ENCODE peak calls at places on chromosomes 5 and 9, in seven cellular contexts. M is brain microvascular endothelial cell, G is uterus, X is IMR-90, D is pancreas, W is heart left ventricle, O is left lung. N is an unnamed sample.
A peak's percentile ranks its signal among the peaks of the same experiment; 100 is the strongest.

GRCh38 chr9:97484134-97484533 is 17.3 kb upstream of the TMOD1 start:
- DNase-seq in X (no peak), D (no peak), W (no peak), O (no peak), G (no peak), M (no peak), N (no peak)

GRCh38 chr5:135966165-135966564 is 11.4 kb upstream of the LECT2 start:
- DNase-seq in M (no peak), X (no peak), W (no peak), G (no peak), O (no peak), D (no peak), N (no peak)

GRCh38 chr9:110189001-110189400 is 19.0 kb downstream of the C9orf152 start:
- DNase-seq in D (peak; percentile 66), O (peak; percentile 79), M (no peak), G (peak; percentile 69), W (no peak), X (peak; percentile 18), N (no peak)

GRCh38 chr5:1404062-1404461 is 41.2 kb downstream of the SLC6A3 start:
- DNase-seq in G (no peak), W (no peak), O (no peak), X (no peak), D (no peak), M (no peak), N (no peak)

GRCh38 chr5:178114325-178115135 is 1.2 kb downstream of the N4BP3 start:
- DNase-seq in X (no peak), O (no peak), M (no peak), G (no peak), D (peak; percentile 30), W (no peak), N (no peak)

GRCh38 chr5:23208959-23209431 is 298.4 kb upstream of the PRDM9 start:
- DNase-seq in G (no peak), W (no peak), X (peak; percentile 23), M (peak; percentile 8), D (no peak), O (no peak), N (no peak)

GRCh38 chr5:73565969-73566547 is 515 bp downstream of the UTP15 start:
- DNase-seq in G (no peak), D (no peak), O (no peak), W (no peak), M (no peak), X (no peak), N (no peak)

GRCh38 chr9:122816163-122816867 is 12.1 kb downstream of the PDCL start:
- DNase-seq in M (peak; percentile 59), O (peak; percentile 42), X (no peak), D (no peak), W (peak; percentile 62), G (peak; percentile 49), N (no peak)

GRCh38 chr5:91031396-91031741 is 351.7 kb downstream of the ARRDC3 start:
- DNase-seq in M (no peak), G (no peak), D (no peak), X (no peak), W (no peak), O (no peak), N (no peak)

GRCh38 chr5:146862641-146863040 is 15.9 kb downstream of the PPP2R2B start:
- DNase-seq in M (no peak), W (no peak), X (no peak), O (no peak), D (no peak), G (no peak), N (no peak)

GRCh38 chr5:54630738-54631369 is 113.3 kb downstream of the SNX18 start:
- DNase-seq in G (no peak), W (peak; percentile 20), O (no peak), M (no peak), D (no peak), X (peak; percentile 18), N (no peak)

GRCh38 chr9:36543916-36544315 is 28.8 kb upstream of the MELK start:
- DNase-seq in D (no peak), X (no peak), W (no peak), G (no peak), M (no peak), O (no peak), N (no peak)

GRCh38 chr9:89811896-89812450 is 207.2 kb downstream of the GADD45G start:
- DNase-seq in O (no peak), D (no peak), X (no peak), G (peak; percentile 8), M (no peak), W (no peak), N (no peak)

GRCh38 chr5:58072202-58072791 is 387.6 kb downstream of the PLK2 start:
- DNase-seq in W (no peak), M (no peak), G (no peak), X (no peak), D (no peak), O (no peak), N (no peak)

GRCh38 chr5:132283423-132284043 is 10.7 kb upstream of the SLC22A4 start:
- DNase-seq in M (peak; percentile 79), O (no peak), G (peak; percentile 43), X (peak; percentile 78), D (no peak), W (no peak), N (no peak)

GRCh38 chr9:110900917-110901316 is 137.4 kb downstream of the LPAR1 start:
- DNase-seq in X (peak; percentile 63), O (no peak), D (no peak), G (no peak), M (no peak), W (no peak), N (no peak)

GRCh38 chr5:150068472-150068871 is 17.9 kb downstream of the CSF1R start:
- DNase-seq in D (no peak), M (no peak), X (no peak), G (no peak), O (peak; percentile 34), W (no peak), N (no peak)

GRCh38 chr9:124214596-124215550 is 42.9 kb upstream of the NEK6 start:
- DNase-seq in O (peak; percentile 24), X (no peak), G (no peak), M (no peak), D (no peak), W (no peak), N (no peak)

GRCh38 chr5:32869216-32869615 is 158.1 kb downstream of the NPR3 start:
- DNase-seq in X (peak; percentile 60), G (no peak), O (no peak), M (no peak), D (no peak), W (no peak), N (no peak)

GRCh38 chr9:105150991-105151685 is 93.3 kb upstream of the SLC44A1 start:
- DNase-seq in O (no peak), G (no peak), D (no peak), W (no peak), M (peak; percentile 38), X (peak; percentile 69), N (no peak)

GRCh38 chr5:137923856-137924255 is 34.6 kb downstream of the PKD2L2 start:
- DNase-seq in W (no peak), G (no peak), D (no peak), M (no peak), O (no peak), X (peak; percentile 48), N (no peak)

GRCh38 chr5:122144236-122144635 is 14.9 kb downstream of the ZNF474 start:
- DNase-seq in O (no peak), G (no peak), M (no peak), W (no peak), X (peak; percentile 52), D (no peak), N (no peak)

DNA sequence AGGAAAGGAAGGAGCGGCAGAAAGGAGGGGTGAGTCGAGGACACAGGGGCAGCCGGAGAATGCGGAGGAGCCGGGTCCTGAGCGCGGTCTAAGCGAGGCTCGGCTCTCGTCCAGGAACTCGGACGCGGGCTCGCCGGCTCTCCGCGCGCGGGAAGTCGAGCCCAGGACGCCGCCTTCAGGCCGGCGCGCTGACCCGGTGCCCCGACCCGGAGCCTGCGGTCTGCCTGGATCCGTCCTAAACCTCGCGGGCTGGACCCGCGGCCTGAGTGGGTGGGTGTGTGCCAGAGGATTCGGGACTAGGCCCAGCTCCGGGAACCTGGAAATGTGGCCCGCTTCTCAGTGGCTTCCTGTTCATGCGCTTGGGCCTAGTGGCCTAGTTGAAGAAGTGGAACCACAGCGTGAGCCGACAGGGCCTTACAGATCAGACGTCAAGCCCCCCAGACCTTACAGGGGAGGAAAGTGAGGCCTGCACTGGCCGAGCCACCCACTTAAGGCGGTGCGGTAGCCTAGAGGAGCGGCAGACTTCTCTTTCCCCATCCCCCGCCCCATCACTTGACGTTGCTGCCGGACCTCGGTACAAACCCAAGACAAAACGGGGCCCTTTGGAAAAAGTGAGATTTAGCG is 1.2 kb downstream of the CDKN2B-AS1 start:
- DNase-seq in O (peak; percentile 67), W (peak; percentile 40), G (no peak), M (no peak), D (peak; percentile 54), X (peak; percentile 55), N (peak; percentile 26)
- TF ChIP-seq CTCF in O (no peak), W (no peak), G (no peak), M (peak; percentile 41), D (no peak), X (peak; percentile 19), N (no peak)

GRCh38 chr5:27240791-27241190 is 202.4 kb upstream of the CDH9 start:
- DNase-seq in X (no peak), D (no peak), O (no peak), G (no peak), W (no peak), M (peak; percentile 4), N (no peak)

GRCh38 chr5:27241564-27242257 is 203.3 kb upstream of the CDH9 start:
- DNase-seq in M (peak; percentile 70), D (no peak), X (peak; percentile 97), W (no peak), O (no peak), G (no peak), N (no peak)

DNA sequence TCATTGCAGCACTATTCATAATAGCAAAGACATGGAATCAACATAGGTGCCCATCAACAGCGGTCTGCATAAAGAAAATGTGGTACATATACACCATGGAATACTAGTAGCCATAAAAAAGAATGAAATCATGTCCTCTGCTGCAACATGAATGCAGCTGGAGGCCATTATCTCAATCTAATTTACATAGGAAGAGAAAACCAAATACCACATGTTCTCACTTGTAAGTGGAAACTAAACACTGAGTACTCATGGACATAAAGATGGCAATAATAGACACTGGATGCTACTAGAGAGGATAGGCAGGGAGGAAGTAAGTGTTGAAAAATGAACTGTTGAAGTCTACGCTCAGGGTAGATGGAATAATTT is 203.9 kb upstream of the CDH9 start:
- DNase-seq in D (no peak), M (no peak), O (no peak), W (no peak), G (no peak), X (no peak), N (no peak)
- H3K27ac ChIP-seq in D (no peak overlapping the region), M (peak overlapping the region; percentile 60), O (no peak overlapping the region), W (no peak overlapping the region), G (no peak overlapping the region), X (peak overlapping the region; percentile 15), N (no peak overlapping the region)

DNA sequence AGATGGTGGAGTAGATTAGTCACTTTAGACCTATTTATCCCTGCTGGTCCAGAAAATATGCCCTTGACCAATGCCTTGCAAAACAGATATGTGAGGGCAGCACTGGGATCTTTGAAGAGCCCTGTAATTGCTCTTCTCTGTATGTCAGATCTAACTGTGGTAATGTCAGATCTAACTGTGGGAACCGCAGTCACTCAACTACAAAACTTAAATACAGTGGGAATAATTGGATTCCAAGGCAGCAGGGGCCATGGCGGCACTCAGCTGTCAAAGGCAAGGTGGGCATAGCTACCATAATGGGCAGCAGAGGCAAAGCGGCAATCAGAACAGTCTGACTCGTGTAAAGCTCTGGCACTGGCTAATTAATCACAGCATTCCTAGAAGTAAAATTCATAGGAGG is 46.2 kb downstream of the MTAP start:
- DNase-seq in W (no peak), M (no peak), O (no peak), G (no peak), X (no peak), D (no peak), N (no peak)
- H3K36me3 ChIP-seq in W (no peaks in the 10 kb centered on the region), M (peaks cover 2% of the 10 kb centered on the region), O (peaks cover 11% of the 10 kb centered on the region), G (no peaks in the 10 kb centered on the region), X (peaks cover 6% of the 10 kb centered on the region), D (no peaks in the 10 kb centered on the region), N (peaks cover 61% of the 10 kb centered on the region)

GRCh38 chr9:130932220-130933069 is 6.6 kb downstream of the FIBCD1 start:
- DNase-seq in D (no peak), O (no peak), M (no peak), G (no peak), W (peak; percentile 77), X (peak; percentile 75), N (no peak)
- TF ChIP-seq CTCF in D (no peak), O (no peak), M (no peak), G (no peak), W (peak; percentile 20), X (peak; percentile 32), N (peak; percentile 4)